ENCODE peak calls at places on chromosomes 16 and 17, in four cellular contexts. F is kidney epithelial cell, U is HCT116, G is EL. B is an unnamed sample.

GRCh38 chr16:4297480-4297879 is 18.4 kb upstream of the GLIS2 start:
- DNase-seq in F (no peak), U (no peak), G (no peak), B (no peak)

GRCh38 chr16:30678586-30678970 is 20.3 kb downstream of the FBRS start:
- DNase-seq in F (no peak), U (no peak), G (no peak), B (no peak)

GRCh38 chr16:54171855-54172537 is 114.6 kb downstream of the IRX3 start:
- DNase-seq in F (peak; percentile 73), U (no peak), G (peak; percentile 50), B (peak; percentile 23)

GRCh38 chr17:79801156-79802038 is 4.5 kb upstream of the CBX8 start:
- DNase-seq in F (no peak), U (peak; percentile 45), G (no peak), B (no peak)

GRCh38 chr17:64331946-64332493 is 58.6 kb downstream of the PECAM1 start:
- DNase-seq in F (no peak), U (no peak), G (peak; percentile 24), B (peak; percentile 45)

GRCh38 chr16:29198731-29199521 is 207.6 kb downstream of the NPIPB11 start:
- DNase-seq in F (no peak), U (no peak), G (no peak), B (no peak)

GRCh38 chr16:21101631-21102420 is 48.8 kb downstream of the DNAH3 start:
- DNase-seq in F (no peak), U (peak; percentile 19), G (peak; percentile 7), B (peak; percentile 36)

GRCh38 chr17:36743130-36743529 is 141.7 kb downstream of the MRM1 start:
- DNase-seq in F (no peak), U (no peak), G (no peak), B (no peak)

GRCh38 chr17:50268632-50269287 is 5.5 kb upstream of the TMEM92 start:
- DNase-seq in F (no peak), U (no peak), G (no peak), B (no peak)

GRCh38 chr17:74410001-74410443 is 21.9 kb upstream of the GPRC5C start:
- DNase-seq in F (no peak), U (no peak), G (no peak), B (no peak)

GRCh38 chr17:73343739-73344454 is 32.1 kb upstream of the CDC42EP4 start:
- DNase-seq in F (no peak), U (no peak), G (peak; percentile 12), B (no peak)

GRCh38 chr16:25996052-25996451 is 304.3 kb downstream of the HS3ST4 start:
- DNase-seq in F (no peak), U (no peak), G (no peak), B (no peak)

GRCh38 chr17:40615295-40615988 is 32.2 kb downstream of the SMARCE1 start:
- DNase-seq in F (peak; percentile 18), U (peak; percentile 69), G (peak; percentile 44), B (peak; percentile 49)

GRCh38 chr17:50344712-50345380 is 1.1 kb upstream of the XYLT2 start:
- DNase-seq in F (no peak), U (no peak), G (no peak), B (no peak)

GRCh38 chr17:4953461-4953961 is 2.6 kb downstream of the ENO3 start:
- DNase-seq in F (no peak), U (no peak), G (peak; percentile 82), B (peak; percentile 56)

GRCh38 chr16:57464523-57464922 is 2.0 kb downstream of the POLR2C start:
- DNase-seq in F (no peak), U (no peak), G (no peak), B (no peak)

B was measured in fibroblast of lung.